ENCODE peak calls at places on chromosomes 3 and 15, in six cellular contexts. One of them, this sample, is unnamed.
A peak's percentile ranks its signal among the peaks of the same experiment; 100 is the strongest.

GRCh38 chr15:39624806-39625205 is 43.9 kb downstream of the THBS1 start:
- DNase-seq in PC-9: peak; percentile 57
- DNase-seq in sigmoid colon: peak; percentile 83
- DNase-seq in astrocyte: peak; percentile 92
- DNase-seq in breast epithelium: peak; percentile 60
- DNase-seq in tibial artery: peak; percentile 73
- DNase-seq in this sample: peak; percentile 26

GRCh38 chr15:39232512-39232911 is 348.4 kb upstream of the THBS1 start:
- DNase-seq in PC-9: peak; percentile 44
- DNase-seq in sigmoid colon: no peak
- DNase-seq in astrocyte: peak; percentile 85
- DNase-seq in breast epithelium: no peak
- DNase-seq in tibial artery: no peak
- DNase-seq in this sample: peak; percentile 88

GRCh38 chr15:39878401-39878775 is 41.7 kb downstream of the GPR176 start:
- DNase-seq in PC-9: no peak
- DNase-seq in sigmoid colon: no peak
- DNase-seq in astrocyte: peak; percentile 73
- DNase-seq in breast epithelium: no peak
- DNase-seq in tibial artery: no peak
- DNase-seq in this sample: no peak

GRCh38 chr3:141058996-141059395 is 7.8 kb downstream of the SPSB4 start:
- DNase-seq in PC-9: no peak
- DNase-seq in sigmoid colon: no peak
- DNase-seq in astrocyte: no peak
- DNase-seq in breast epithelium: no peak
- DNase-seq in tibial artery: no peak
- DNase-seq in this sample: no peak

GRCh38 chr15:41474436-41474835 is 19.2 kb upstream of the ITPKA start:
- DNase-seq in PC-9: no peak
- DNase-seq in sigmoid colon: no peak
- DNase-seq in astrocyte: no peak
- DNase-seq in breast epithelium: no peak
- DNase-seq in tibial artery: no peak
- DNase-seq in this sample: no peak

GRCh38 chr3:167406876-167407492 is 26.9 kb upstream of the ZBBX start:
- DNase-seq in PC-9: peak; percentile 45
- DNase-seq in sigmoid colon: no peak
- DNase-seq in astrocyte: peak; percentile 67
- DNase-seq in breast epithelium: no peak
- DNase-seq in tibial artery: no peak
- DNase-seq in this sample: peak; percentile 70

GRCh38 chr3:53036063-53036619 is 9.7 kb downstream of the SFMBT1 start:
- DNase-seq in PC-9: no peak
- DNase-seq in sigmoid colon: no peak
- DNase-seq in astrocyte: no peak
- DNase-seq in breast epithelium: no peak
- DNase-seq in tibial artery: no peak
- DNase-seq in this sample: no peak

GRCh38 chr3:15220661-15221060 is 14.6 kb downstream of the CAPN7 start:
- DNase-seq in PC-9: no peak
- DNase-seq in sigmoid colon: no peak
- DNase-seq in astrocyte: no peak
- DNase-seq in breast epithelium: no peak
- DNase-seq in tibial artery: no peak
- DNase-seq in this sample: no peak

GRCh38 chr3:144636833-144637232 is 665.2 kb downstream of the DIPK2A start:
- DNase-seq in PC-9: no peak
- DNase-seq in sigmoid colon: no peak
- DNase-seq in astrocyte: no peak
- DNase-seq in breast epithelium: no peak
- DNase-seq in tibial artery: no peak
- DNase-seq in this sample: no peak

GRCh38 chr3:120682095-120682681 is at the start of gene HGD:
- DNase-seq in PC-9: no peak
- DNase-seq in sigmoid colon: no peak
- DNase-seq in astrocyte: no peak
- DNase-seq in breast epithelium: peak; percentile 60
- DNase-seq in tibial artery: no peak
- DNase-seq in this sample: no peak

GRCh38 chr3:134677196-134677986 is 26.6 kb upstream of the KY start:
- DNase-seq in PC-9: no peak
- DNase-seq in sigmoid colon: no peak
- DNase-seq in astrocyte: no peak
- DNase-seq in breast epithelium: no peak
- DNase-seq in tibial artery: no peak
- DNase-seq in this sample: no peak

GRCh38 chr15:62883938-62884479 is 158.5 kb upstream of the TPM1 start:
- DNase-seq in PC-9: no peak
- DNase-seq in sigmoid colon: peak; percentile 78
- DNase-seq in astrocyte: peak; percentile 61
- DNase-seq in breast epithelium: no peak
- DNase-seq in tibial artery: no peak
- DNase-seq in this sample: no peak

GRCh38 chr3:2908693-2909351 is 201.4 kb downstream of the IL5RA start:
- DNase-seq in PC-9: no peak
- DNase-seq in sigmoid colon: no peak
- DNase-seq in astrocyte: no peak
- DNase-seq in breast epithelium: no peak
- DNase-seq in tibial artery: no peak
- DNase-seq in this sample: no peak

GRCh38 chr3:14118400-14119165 is 6.1 kb downstream of the CHCHD4 start:
- DNase-seq in PC-9: no peak
- DNase-seq in sigmoid colon: no peak
- DNase-seq in astrocyte: no peak
- DNase-seq in breast epithelium: no peak
- DNase-seq in tibial artery: no peak
- DNase-seq in this sample: no peak

GRCh38 chr3:194736896-194737600 is 51.4 kb downstream of the FAM43A start:
- DNase-seq in PC-9: no peak
- DNase-seq in sigmoid colon: no peak
- DNase-seq in astrocyte: no peak
- DNase-seq in breast epithelium: no peak
- DNase-seq in tibial artery: no peak
- DNase-seq in this sample: no peak

GRCh38 chr15:61841461-61841860 is 218.8 kb downstream of the VPS13C start:
- DNase-seq in PC-9: no peak
- DNase-seq in sigmoid colon: no peak
- DNase-seq in astrocyte: no peak
- DNase-seq in breast epithelium: no peak
- DNase-seq in tibial artery: no peak
- DNase-seq in this sample: no peak

GRCh38 chr3:104546301-104546700 is 820.4 kb upstream of the ALCAM start:
- DNase-seq in PC-9: no peak
- DNase-seq in sigmoid colon: no peak
- DNase-seq in astrocyte: no peak
- DNase-seq in breast epithelium: no peak
- DNase-seq in tibial artery: no peak
- DNase-seq in this sample: peak; percentile 31

GRCh38 chr15:65416845-65417416 is 5.8 kb downstream of the IGDCC4 start:
- DNase-seq in PC-9: no peak
- DNase-seq in sigmoid colon: peak; percentile 71
- DNase-seq in astrocyte: peak; percentile 37
- DNase-seq in breast epithelium: no peak
- DNase-seq in tibial artery: no peak
- DNase-seq in this sample: no peak

GRCh38 chr15:101288905-101289513 is 6.0 kb downstream of the SNRPA1 start:
- DNase-seq in PC-9: peak; percentile 36
- DNase-seq in sigmoid colon: no peak
- DNase-seq in astrocyte: no peak
- DNase-seq in breast epithelium: no peak
- DNase-seq in tibial artery: no peak
- DNase-seq in this sample: no peak

GRCh38 chr15:77282333-77282732 is 137.6 kb downstream of the PEAK1 start:
- DNase-seq in PC-9: no peak
- DNase-seq in sigmoid colon: peak; percentile 69
- DNase-seq in astrocyte: peak; percentile 75
- DNase-seq in breast epithelium: no peak
- DNase-seq in tibial artery: no peak
- DNase-seq in this sample: no peak

GRCh38 chr3:38131621-38132369 is 5.1 kb downstream of the ACAA1 start:
- DNase-seq in PC-9: no peak
- DNase-seq in sigmoid colon: no peak
- DNase-seq in astrocyte: no peak
- DNase-seq in breast epithelium: no peak
- DNase-seq in tibial artery: peak; percentile 55
- DNase-seq in this sample: no peak
- TF ChIP-seq CTCF in PC-9: no peak
- TF ChIP-seq CTCF in sigmoid colon: no peak
- TF ChIP-seq CTCF in astrocyte: peak; percentile 38
- TF ChIP-seq CTCF in breast epithelium: no peak
- TF ChIP-seq CTCF in tibial artery: no peak
- TF ChIP-seq CTCF in this sample: peak; percentile 68

GRCh38 chr3:183883291-183884096 is 1.2 kb downstream of the PARL start:
- DNase-seq in PC-9: no peak
- DNase-seq in sigmoid colon: no peak
- DNase-seq in astrocyte: no peak
- DNase-seq in breast epithelium: no peak
- DNase-seq in tibial artery: no peak
- DNase-seq in this sample: no peak

GRCh38 chr3:183884437-183885296 is at the start of gene PARL:
- DNase-seq in PC-9: peak; percentile 86
- DNase-seq in sigmoid colon: peak; percentile 97
- DNase-seq in astrocyte: peak; percentile 62
- DNase-seq in breast epithelium: peak; percentile 94
- DNase-seq in tibial artery: peak; percentile 97
- DNase-seq in this sample: peak; percentile 61

GRCh38 chr3:183880121-183880520 is 4.6 kb downstream of the PARL start:
- DNase-seq in PC-9: no peak
- DNase-seq in sigmoid colon: no peak
- DNase-seq in astrocyte: no peak
- DNase-seq in breast epithelium: no peak
- DNase-seq in tibial artery: no peak
- DNase-seq in this sample: no peak

GRCh38 chr3:183885766-183886165 is 1.1 kb upstream of the PARL start:
- DNase-seq in PC-9: no peak
- DNase-seq in sigmoid colon: no peak
- DNase-seq in astrocyte: no peak
- DNase-seq in breast epithelium: no peak
- DNase-seq in tibial artery: no peak
- DNase-seq in this sample: no peak

GRCh38 chr3:183884097-183884436 is 613 bp downstream of the PARL start:
- DNase-seq in PC-9: no peak
- DNase-seq in sigmoid colon: no peak
- DNase-seq in astrocyte: no peak
- DNase-seq in breast epithelium: no peak
- DNase-seq in tibial artery: no peak
- DNase-seq in this sample: peak; percentile 7
- H3K27ac ChIP-seq in PC-9: peak overlapping the region; percentile 33
- H3K27ac ChIP-seq in sigmoid colon: peak overlapping the region; percentile 76
- H3K27ac ChIP-seq in astrocyte: peak overlapping the region; percentile 78
- H3K27ac ChIP-seq in breast epithelium: peak overlapping the region; percentile 80
- H3K27ac ChIP-seq in tibial artery: peak overlapping the region; percentile 83
- H3K27ac ChIP-seq in this sample: peak overlapping the region; percentile 22

DNA sequence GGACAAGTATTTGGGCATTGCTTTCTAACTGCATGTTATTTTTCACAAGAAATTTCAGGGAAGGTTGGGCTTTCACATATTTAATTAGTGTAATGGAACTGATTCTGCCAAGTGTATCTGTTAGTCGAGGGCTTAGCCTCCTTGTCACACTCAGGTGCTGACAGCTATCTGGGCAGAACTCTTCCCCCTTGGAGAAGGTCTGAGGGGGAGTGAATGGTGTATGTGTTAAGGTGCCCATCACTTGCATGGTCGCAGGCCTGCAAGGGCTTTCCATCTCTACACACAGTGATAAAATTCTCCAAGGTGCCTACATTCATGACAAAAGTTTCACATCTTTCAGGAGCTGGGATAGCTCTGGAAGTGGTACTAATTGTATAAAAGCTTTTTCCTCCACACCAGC is 97.6 kb upstream of the ICE2 start:
- DNase-seq in PC-9: no peak
- DNase-seq in sigmoid colon: no peak
- DNase-seq in astrocyte: no peak
- DNase-seq in breast epithelium: no peak
- DNase-seq in tibial artery: no peak
- DNase-seq in this sample: no peak
- H3K4me1 ChIP-seq in PC-9: peaks cover 36% of the 10 kb centered on the region
- H3K4me1 ChIP-seq in sigmoid colon: peaks cover 48% of the 10 kb centered on the region
- H3K4me1 ChIP-seq in astrocyte: no peaks in the 10 kb centered on the region
- H3K4me1 ChIP-seq in breast epithelium: peaks cover 4% of the 10 kb centered on the region
- H3K4me1 ChIP-seq in tibial artery: no peaks in the 10 kb centered on the region
- H3K4me1 ChIP-seq in this sample: no peaks in the 10 kb centered on the region

GRCh38 chr15:42581272-42581730 is 5.9 kb downstream of the STARD9 start:
- DNase-seq in PC-9: peak; percentile 35
- DNase-seq in sigmoid colon: peak; percentile 95
- DNase-seq in astrocyte: peak; percentile 57
- DNase-seq in breast epithelium: peak; percentile 74
- DNase-seq in tibial artery: peak; percentile 94
- DNase-seq in this sample: peak; percentile 5
- TF ChIP-seq CTCF in PC-9: no peak
- TF ChIP-seq CTCF in sigmoid colon: no peak
- TF ChIP-seq CTCF in astrocyte: no peak
- TF ChIP-seq CTCF in breast epithelium: no peak
- TF ChIP-seq CTCF in tibial artery: no peak
- TF ChIP-seq CTCF in this sample: peak; percentile 14

GRCh38 chr3:58074997-58075396 is 66.8 kb downstream of the FLNB start:
- DNase-seq in PC-9: no peak
- DNase-seq in sigmoid colon: no peak
- DNase-seq in astrocyte: no peak
- DNase-seq in breast epithelium: no peak
- DNase-seq in tibial artery: no peak
- DNase-seq in this sample: no peak
- H3K27ac ChIP-seq in PC-9: no peak overlapping the region
- H3K27ac ChIP-seq in sigmoid colon: peak overlapping the region; percentile 84
- H3K27ac ChIP-seq in astrocyte: no peak overlapping the region
- H3K27ac ChIP-seq in breast epithelium: no peak overlapping the region
- H3K27ac ChIP-seq in tibial artery: peak overlapping the region; percentile 62
- H3K27ac ChIP-seq in this sample: no peak overlapping the region

DNA sequence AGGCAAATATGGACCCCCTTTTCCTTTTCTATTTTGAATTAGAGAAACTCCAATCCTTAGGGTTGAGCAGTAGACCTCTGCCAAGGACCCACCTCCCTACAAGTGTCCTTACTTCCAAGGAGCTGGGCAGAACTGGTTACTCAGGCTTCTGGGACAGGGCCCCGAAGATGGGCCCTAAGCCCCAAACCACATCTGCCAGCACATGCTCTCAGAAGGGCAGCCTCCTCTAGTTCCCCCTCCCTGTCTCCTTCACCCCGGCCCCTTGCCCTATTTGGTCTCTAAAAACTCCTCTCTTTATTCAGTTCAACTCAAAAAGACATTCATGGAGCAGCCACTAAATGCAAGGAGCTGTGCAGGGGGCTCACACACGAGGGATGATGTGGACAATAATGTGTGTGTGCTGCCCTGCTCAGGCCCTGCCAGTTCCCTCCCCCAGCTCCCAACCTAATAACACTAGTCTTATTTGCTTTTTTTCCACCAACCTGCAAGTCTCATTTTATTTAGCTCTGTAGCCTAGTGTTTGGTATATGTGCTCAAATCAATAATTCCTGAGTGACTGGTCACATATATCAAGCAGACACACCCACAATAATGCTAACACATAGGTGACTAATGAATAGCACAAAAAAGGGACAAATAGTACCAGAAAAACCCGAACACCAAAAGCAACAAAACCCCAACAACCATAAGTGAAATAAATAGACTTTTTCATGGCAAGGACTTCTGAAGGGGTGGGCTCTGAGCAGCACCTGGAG is 12.2 kb downstream of the ZDHHC3 start:
- DNase-seq in PC-9: peak; percentile 85
- DNase-seq in sigmoid colon: no peak
- DNase-seq in astrocyte: no peak
- DNase-seq in breast epithelium: no peak
- DNase-seq in tibial artery: no peak
- DNase-seq in this sample: peak; percentile 26
- H3K4me1 ChIP-seq in PC-9: peaks cover 69% of the 10 kb centered on the region
- H3K4me1 ChIP-seq in sigmoid colon: peaks cover 4% of the 10 kb centered on the region
- H3K4me1 ChIP-seq in astrocyte: peaks cover 3% of the 10 kb centered on the region
- H3K4me1 ChIP-seq in breast epithelium: peaks cover 7% of the 10 kb centered on the region
- H3K4me1 ChIP-seq in tibial artery: no peaks in the 10 kb centered on the region
- H3K4me1 ChIP-seq in this sample: peaks cover 57% of the 10 kb centered on the region